ENCODE peak calls at places on chromosome 5, in nine cellular contexts. C is AG09309, R is MM.1S, X is colonic mucosa, V is HFF-Myc, U is astrocyte, W is fibroblast of lung, A is foreskin fibroblast, I is GM13977. B is an unnamed sample.

GRCh38 chr5:98403131-98403530 is 370.3 kb upstream of the RGMB start:
- DNase-seq in C (no peak), R (no peak), X (no peak), V (no peak), U (no peak), W (peak), A (no peak), I (no peak), B (no peak)

GRCh38 chr5:15203376-15203775 is 296.6 kb upstream of the FBXL7 start:
- DNase-seq in C (no peak), R (no peak), X (no peak), V (peak), U (no peak), W (no peak), A (peak), I (no peak), B (no peak)

GRCh38 chr5:110751902-110752762 is 13.3 kb downstream of the SLC25A46 start:
- DNase-seq in C (no peak), R (peak), X (no peak), V (peak), U (peak), W (peak), A (peak), I (peak), B (no peak)

GRCh38 chr5:172188033-172188892 is at the start of gene STK10:
- DNase-seq in C (peak), R (peak), X (peak), V (peak), U (peak), W (peak), A (peak), I (peak), B (peak)

GRCh38 chr5:132209901-132210545 is 17.6 kb downstream of the P4HA2 start:
- DNase-seq in C (no peak), R (no peak), X (no peak), V (no peak), U (no peak), W (no peak), A (no peak), I (no peak), B (no peak)

GRCh38 chr5:177327539-177328522 is 16.1 kb upstream of the MXD3 start:
- DNase-seq in C (no peak), R (no peak), X (no peak), V (no peak), U (peak), W (peak), A (peak), I (no peak), B (no peak)

GRCh38 chr5:80076131-80077101 is 41.3 kb downstream of the THBS4 start:
- DNase-seq in C (no peak), R (no peak), X (no peak), V (no peak), U (peak), W (peak), A (no peak), I (no peak), B (no peak)

GRCh38 chr5:5141625-5142527 is 1.7 kb downstream of the ADAMTS16 start:
- DNase-seq in C (peak), R (peak), X (peak), V (peak), U (no peak), W (peak), A (peak), I (peak), B (no peak)

GRCh38 chr5:175059687-175060194 is 335.4 kb downstream of the MSX2 start:
- DNase-seq in C (peak), R (peak), X (peak), V (no peak), U (peak), W (peak), A (no peak), I (no peak), B (no peak)

GRCh38 chr5:140588311-140589070 is 23.9 kb downstream of the SLC35A4 start:
- DNase-seq in C (no peak), R (no peak), X (no peak), V (no peak), U (no peak), W (peak), A (no peak), I (no peak), B (no peak)

GRCh38 chr5:150710165-150710564 is 9.3 kb upstream of the RBM22 start:
- DNase-seq in C (no peak), R (no peak), X (no peak), V (no peak), U (no peak), W (no peak), A (no peak), I (no peak), B (no peak)
- TF ChIP-seq CTCF in C (peak), R (peak), X (no peak), V (no peak), U (peak), W (peak), A (no peak), I (no peak), B (peak)

GRCh38 chr5:44862808-44863207 is 54.1 kb downstream of the MRPS30 start:
- DNase-seq in C (no peak), R (peak), X (no peak), V (no peak), U (peak), W (peak), A (peak), I (peak), B (no peak)
- TF ChIP-seq CTCF in C (peak), R (peak), X (no peak), V (peak), U (peak), W (peak), A (no peak), I (peak), B (no peak)

DNA sequence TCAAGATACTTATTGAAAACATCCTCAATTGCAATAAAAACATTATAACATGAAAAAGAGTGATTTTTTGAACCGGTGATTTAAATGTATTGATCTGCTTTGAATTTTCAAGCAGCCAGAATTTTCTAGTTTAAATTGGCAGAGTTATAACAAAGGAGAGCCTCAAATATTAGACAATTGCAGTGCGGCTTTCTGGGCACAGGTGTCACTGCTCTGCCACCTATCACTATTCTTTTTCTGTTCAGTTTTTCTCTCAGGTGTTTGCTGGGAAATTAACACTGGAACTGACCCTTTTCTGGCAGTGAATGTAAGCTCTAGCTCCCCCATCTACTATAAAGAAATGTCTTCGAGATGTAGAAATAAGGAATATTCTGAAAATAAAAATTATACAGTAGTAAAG is 23.0 kb downstream of the ZBED3 start:
- DNase-seq in C (no peak), R (no peak), X (no peak), V (no peak), U (no peak), W (no peak), A (no peak), I (no peak), B (no peak)
- TF ChIP-seq CTCF in C (no peak), R (peak), X (no peak), V (no peak), U (no peak), W (no peak), A (no peak), I (no peak), B (no peak)

DNA sequence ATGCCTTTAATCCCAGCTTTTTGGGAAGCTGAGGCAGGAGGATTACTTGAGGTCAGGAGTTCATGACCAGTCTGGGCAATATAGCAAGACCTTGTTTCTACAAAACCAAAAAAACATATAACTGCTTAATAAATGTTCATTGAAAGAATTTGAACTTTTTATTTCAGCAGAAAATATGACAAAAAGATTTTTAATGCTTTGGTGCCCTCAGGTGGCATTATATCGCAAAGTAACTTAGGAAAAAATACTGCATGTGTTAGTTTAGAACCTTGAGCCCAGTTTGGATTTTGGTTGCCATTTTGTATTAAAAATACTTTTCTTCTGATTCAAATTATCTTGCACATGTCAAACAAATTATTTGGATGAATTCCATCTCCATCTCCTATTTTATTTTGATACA is 103.2 kb downstream of the GPBP1 start:
- DNase-seq in C (no peak), R (peak), X (no peak), V (no peak), U (peak), W (peak), A (peak), I (no peak), B (no peak)
- TF ChIP-seq CTCF in C (peak), R (peak), X (no peak), V (no peak), U (peak), W (peak), A (no peak), I (peak), B (peak)

GRCh38 chr5:123611407-123611709 is 99.4 kb downstream of the CSNK1G3 start:
- DNase-seq in C (no peak), R (no peak), X (no peak), V (no peak), U (no peak), W (no peak), A (no peak), I (no peak), B (no peak)
- TF ChIP-seq CTCF in C (no peak), R (no peak), X (no peak), V (no peak), U (no peak), W (no peak), A (no peak), I (no peak), B (no peak)

GRCh38 chr5:65034029-65034781 is 265.5 kb downstream of the CWC27 start:
- DNase-seq in C (no peak), R (no peak), X (no peak), V (no peak), U (no peak), W (no peak), A (no peak), I (no peak), B (no peak)
- TF ChIP-seq CTCF in C (no peak), R (no peak), X (no peak), V (no peak), U (no peak), W (no peak), A (no peak), I (no peak), B (no peak)

DNA sequence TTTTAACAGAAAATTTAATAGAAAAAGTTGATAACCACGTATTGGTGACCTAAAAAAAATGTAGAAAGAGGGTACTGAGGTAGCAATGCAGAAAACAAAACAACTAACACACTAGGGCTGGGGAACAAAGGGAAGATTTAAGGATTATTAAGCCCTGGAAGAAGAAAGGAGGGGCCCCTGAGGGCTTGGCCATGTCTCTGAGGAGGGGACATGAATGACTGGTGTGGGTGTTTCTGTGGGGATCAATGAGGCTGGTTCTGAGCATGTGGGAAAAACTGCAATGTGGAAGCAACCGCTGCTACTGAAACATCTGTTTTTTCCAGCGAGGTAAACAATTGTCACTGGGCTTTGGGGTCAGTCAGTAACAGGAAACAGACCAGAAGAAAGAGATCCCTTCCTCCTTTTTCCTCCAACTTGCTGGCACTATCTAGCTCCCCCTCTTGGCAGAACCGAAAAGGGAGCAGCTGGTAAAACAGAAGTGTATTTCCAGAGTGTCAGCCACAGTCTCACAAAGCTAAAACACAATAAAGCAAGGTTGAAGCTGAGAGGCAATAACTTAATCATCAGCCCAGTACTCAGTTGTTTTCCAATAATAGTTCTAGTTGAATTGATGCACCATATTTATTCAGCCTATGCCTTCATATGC is 48.3 kb downstream of the ATPSCKMT start:
- DNase-seq in C (no peak), R (no peak), X (no peak), V (peak), U (no peak), W (no peak), A (peak), I (no peak), B (no peak)
- TF ChIP-seq CTCF in C (peak), R (peak), X (no peak), V (peak), U (peak), W (peak), A (peak), I (peak), B (peak)

GRCh38 chr5:180648658-180649296 is 623 bp downstream of the FLT4 start:
- DNase-seq in C (no peak), R (no peak), X (no peak), V (no peak), U (no peak), W (no peak), A (no peak), I (peak), B (no peak)
- TF ChIP-seq CTCF in C (no peak), R (no peak), X (no peak), V (peak), U (no peak), W (no peak), A (no peak), I (peak), B (peak)

B was measured in AG04449.